ENCODE peak calls at places on chromosomes 3 and 15, in ten cellular contexts. One of them, this sample, is unnamed.

GRCh38 chr3:55896155-55896554 is 409.0 kb upstream of the WNT5A start:
- DNase-seq in H1: no peak
- DNase-seq in body of pancreas: no peak
- DNase-seq in A549: no peak
- DNase-seq in esophagus squamous epithelium: no peak
- DNase-seq in testis: no peak
- DNase-seq in IMR-90: no peak
- DNase-seq in endothelial cell of umbilical vein: no peak
- DNase-seq in tibial nerve: no peak
- DNase-seq in thyroid gland: no peak
- DNase-seq in this sample: no peak

GRCh38 chr3:183809209-183809608 is 16.2 kb downstream of the MAP6D1 start:
- DNase-seq in H1: no peak
- DNase-seq in body of pancreas: peak; percentile 35
- DNase-seq in A549: no peak
- DNase-seq in esophagus squamous epithelium: no peak
- DNase-seq in testis: no peak
- DNase-seq in IMR-90: no peak
- DNase-seq in endothelial cell of umbilical vein: no peak
- DNase-seq in tibial nerve: no peak
- DNase-seq in thyroid gland: no peak
- DNase-seq in this sample: no peak

GRCh38 chr3:134650431-134651346 is at the start of gene KY:
- DNase-seq in H1: peak; percentile 80
- DNase-seq in body of pancreas: peak; percentile 50
- DNase-seq in A549: peak; percentile 9
- DNase-seq in esophagus squamous epithelium: no peak
- DNase-seq in testis: peak; percentile 67
- DNase-seq in IMR-90: peak; percentile 26
- DNase-seq in endothelial cell of umbilical vein: no peak
- DNase-seq in tibial nerve: no peak
- DNase-seq in thyroid gland: peak; percentile 80
- DNase-seq in this sample: peak; percentile 15

GRCh38 chr3:109803274-109803673 is 465.9 kb upstream of the DPPA4 start:
- DNase-seq in H1: no peak
- DNase-seq in body of pancreas: no peak
- DNase-seq in A549: no peak
- DNase-seq in esophagus squamous epithelium: no peak
- DNase-seq in testis: peak; percentile 19
- DNase-seq in IMR-90: no peak
- DNase-seq in endothelial cell of umbilical vein: no peak
- DNase-seq in tibial nerve: no peak
- DNase-seq in thyroid gland: no peak
- DNase-seq in this sample: no peak

GRCh38 chr15:52709172-52709979 is 30.2 kb upstream of the ATOSA start:
- DNase-seq in H1: peak; percentile 84
- DNase-seq in body of pancreas: peak; percentile 84
- DNase-seq in A549: no peak
- DNase-seq in esophagus squamous epithelium: no peak
- DNase-seq in testis: no peak
- DNase-seq in IMR-90: no peak
- DNase-seq in endothelial cell of umbilical vein: no peak
- DNase-seq in tibial nerve: no peak
- DNase-seq in thyroid gland: no peak
- DNase-seq in this sample: peak; percentile 85

GRCh38 chr3:158106773-158107461 is 697 bp upstream of the SHOX2 start:
- DNase-seq in H1: peak; percentile 75
- DNase-seq in body of pancreas: no peak
- DNase-seq in A549: peak; percentile 31
- DNase-seq in esophagus squamous epithelium: no peak
- DNase-seq in testis: peak; percentile 45
- DNase-seq in IMR-90: no peak
- DNase-seq in endothelial cell of umbilical vein: peak; percentile 35
- DNase-seq in tibial nerve: peak; percentile 42
- DNase-seq in thyroid gland: no peak
- DNase-seq in this sample: no peak

GRCh38 chr15:78018968-78019644 is 58.4 kb downstream of the TBC1D2B start:
- DNase-seq in H1: no peak
- DNase-seq in body of pancreas: no peak
- DNase-seq in A549: no peak
- DNase-seq in esophagus squamous epithelium: no peak
- DNase-seq in testis: no peak
- DNase-seq in IMR-90: no peak
- DNase-seq in endothelial cell of umbilical vein: no peak
- DNase-seq in tibial nerve: no peak
- DNase-seq in thyroid gland: no peak
- DNase-seq in this sample: no peak

GRCh38 chr3:126659915-126660886 is 5.3 kb upstream of the TXNRD3 start:
- DNase-seq in H1: no peak
- DNase-seq in body of pancreas: no peak
- DNase-seq in A549: peak; percentile 23
- DNase-seq in esophagus squamous epithelium: no peak
- DNase-seq in testis: no peak
- DNase-seq in IMR-90: no peak
- DNase-seq in endothelial cell of umbilical vein: no peak
- DNase-seq in tibial nerve: no peak
- DNase-seq in thyroid gland: no peak
- DNase-seq in this sample: no peak

DNA sequence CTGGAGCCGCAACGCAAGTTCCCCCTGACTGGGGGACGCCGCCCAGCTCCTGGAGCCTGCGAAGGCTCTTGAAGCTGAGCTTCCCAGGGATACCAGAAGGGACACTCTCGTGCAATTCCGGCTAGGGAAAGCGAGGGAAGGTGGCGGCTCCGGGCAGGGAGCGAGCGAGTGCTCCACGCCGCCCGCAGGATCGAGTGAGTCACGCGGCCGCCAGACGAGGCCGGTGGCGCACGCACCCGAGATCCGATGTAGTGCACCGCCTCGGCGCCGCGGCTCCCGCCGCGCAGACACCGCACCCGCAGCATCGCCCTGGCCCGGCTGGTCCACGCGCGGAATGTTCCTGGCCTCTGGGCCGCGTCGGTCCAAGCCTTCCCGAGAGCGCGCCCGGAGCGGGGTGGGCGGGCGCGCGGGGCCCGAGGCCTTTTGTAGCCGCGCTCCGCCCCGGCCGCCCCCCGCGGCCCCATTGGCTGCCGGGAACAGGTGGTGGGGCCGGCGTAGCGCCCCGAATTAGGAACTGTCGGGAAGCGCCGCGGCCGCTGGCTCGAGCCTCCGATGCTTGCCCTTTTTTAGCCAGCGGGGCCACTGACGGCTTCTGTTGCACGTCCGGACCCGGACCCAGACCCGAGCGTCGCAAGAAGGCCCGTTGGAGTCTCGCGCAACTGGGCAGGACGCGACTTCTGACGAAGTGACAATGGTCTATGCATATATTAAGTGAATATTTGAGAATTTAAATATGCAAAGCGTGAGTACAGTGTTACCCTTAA is at the start of gene GATM:
- DNase-seq in H1: peak; percentile 77
- DNase-seq in body of pancreas: peak; percentile 86
- DNase-seq in A549: peak; percentile 72
- DNase-seq in esophagus squamous epithelium: no peak
- DNase-seq in testis: peak; percentile 87
- DNase-seq in IMR-90: peak; percentile 83
- DNase-seq in endothelial cell of umbilical vein: peak; percentile 82
- DNase-seq in tibial nerve: peak; percentile 37
- DNase-seq in thyroid gland: peak; percentile 78
- DNase-seq in this sample: peak; percentile 79
- TF ChIP-seq CTCF in H1: peak; percentile 56
- TF ChIP-seq CTCF in body of pancreas: peak; percentile 28
- TF ChIP-seq CTCF in A549: no peak
- TF ChIP-seq CTCF in esophagus squamous epithelium: peak; percentile 37
- TF ChIP-seq CTCF in testis: no peak
- TF ChIP-seq CTCF in IMR-90: peak; percentile 55
- TF ChIP-seq CTCF in endothelial cell of umbilical vein: peak; percentile 64
- TF ChIP-seq CTCF in tibial nerve: no peak
- TF ChIP-seq CTCF in thyroid gland: no peak
- TF ChIP-seq CTCF in this sample: peak; percentile 66

GRCh38 chr3:52315977-52316764 is at the start of gene DNAH1:
- DNase-seq in H1: no peak
- DNase-seq in body of pancreas: no peak
- DNase-seq in A549: no peak
- DNase-seq in esophagus squamous epithelium: no peak
- DNase-seq in testis: no peak
- DNase-seq in IMR-90: no peak
- DNase-seq in endothelial cell of umbilical vein: no peak
- DNase-seq in tibial nerve: no peak
- DNase-seq in thyroid gland: no peak
- DNase-seq in this sample: no peak

GRCh38 chr3:52314495-52314894 is 1.6 kb upstream of the DNAH1 start:
- DNase-seq in H1: no peak
- DNase-seq in body of pancreas: no peak
- DNase-seq in A549: no peak
- DNase-seq in esophagus squamous epithelium: no peak
- DNase-seq in testis: no peak
- DNase-seq in IMR-90: no peak
- DNase-seq in endothelial cell of umbilical vein: no peak
- DNase-seq in tibial nerve: no peak
- DNase-seq in thyroid gland: no peak
- DNase-seq in this sample: no peak

GRCh38 chr3:52313774-52314188 is 2.3 kb upstream of the DNAH1 start:
- DNase-seq in H1: no peak
- DNase-seq in body of pancreas: no peak
- DNase-seq in A549: no peak
- DNase-seq in esophagus squamous epithelium: no peak
- DNase-seq in testis: no peak
- DNase-seq in IMR-90: peak; percentile 47
- DNase-seq in endothelial cell of umbilical vein: peak; percentile 78
- DNase-seq in tibial nerve: no peak
- DNase-seq in thyroid gland: no peak
- DNase-seq in this sample: peak; percentile 53

GRCh38 chr3:52313188-52313773 is 2.8 kb upstream of the DNAH1 start:
- DNase-seq in H1: no peak
- DNase-seq in body of pancreas: no peak
- DNase-seq in A549: no peak
- DNase-seq in esophagus squamous epithelium: no peak
- DNase-seq in testis: no peak
- DNase-seq in IMR-90: no peak
- DNase-seq in endothelial cell of umbilical vein: no peak
- DNase-seq in tibial nerve: no peak
- DNase-seq in thyroid gland: no peak
- DNase-seq in this sample: no peak

DNA sequence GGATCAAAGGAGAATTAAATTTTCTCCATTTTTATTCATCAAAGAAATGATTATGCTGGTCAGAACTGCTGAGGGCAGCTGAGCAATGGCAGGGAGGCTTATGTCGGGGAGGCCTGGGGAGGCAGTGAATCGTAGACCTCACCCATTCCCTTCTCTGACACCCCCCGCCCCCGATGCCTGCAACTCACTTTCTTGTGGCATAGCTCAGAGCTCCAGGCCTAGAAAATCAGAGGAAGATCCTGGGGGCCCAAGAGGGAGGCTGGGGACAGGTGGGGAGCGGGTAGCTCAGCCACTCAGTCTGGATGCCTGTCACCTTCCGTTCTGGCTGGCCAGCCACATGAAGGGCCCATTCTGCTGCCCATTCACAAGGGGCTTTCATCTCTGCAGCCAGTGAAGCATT is 1.1 kb upstream of the DNAH1 start:
- DNase-seq in H1: no peak
- DNase-seq in body of pancreas: no peak
- DNase-seq in A549: no peak
- DNase-seq in esophagus squamous epithelium: no peak
- DNase-seq in testis: no peak
- DNase-seq in IMR-90: no peak
- DNase-seq in endothelial cell of umbilical vein: no peak
- DNase-seq in tibial nerve: no peak
- DNase-seq in thyroid gland: no peak
- DNase-seq in this sample: no peak
- H3K4me1 ChIP-seq in H1: peaks cover 2% of the 10 kb centered on the region
- H3K4me1 ChIP-seq in body of pancreas: peaks cover 5% of the 10 kb centered on the region
- H3K4me1 ChIP-seq in A549: peaks cover 16% of the 10 kb centered on the region
- H3K4me1 ChIP-seq in esophagus squamous epithelium: peaks cover 24% of the 10 kb centered on the region
- H3K4me1 ChIP-seq in testis: peaks cover 5% of the 10 kb centered on the region
- H3K4me1 ChIP-seq in IMR-90: peaks cover 12% of the 10 kb centered on the region
- H3K4me1 ChIP-seq in endothelial cell of umbilical vein: peaks cover 19% of the 10 kb centered on the region
- H3K4me1 ChIP-seq in tibial nerve: no peaks in the 10 kb centered on the region
- H3K4me1 ChIP-seq in thyroid gland: peaks cover 20% of the 10 kb centered on the region
- H3K4me1 ChIP-seq in this sample: peaks cover 4% of the 10 kb centered on the region

GRCh38 chr15:34365836-34366235 is 1.2 kb downstream of the LPCAT4 start:
- DNase-seq in H1: no peak
- DNase-seq in body of pancreas: no peak
- DNase-seq in A549: no peak
- DNase-seq in esophagus squamous epithelium: no peak
- DNase-seq in testis: no peak
- DNase-seq in IMR-90: no peak
- DNase-seq in endothelial cell of umbilical vein: no peak
- DNase-seq in tibial nerve: no peak
- DNase-seq in thyroid gland: no peak
- DNase-seq in this sample: no peak

GRCh38 chr15:34366271-34367043 is 539 bp downstream of the LPCAT4 start:
- DNase-seq in H1: peak; percentile 82
- DNase-seq in body of pancreas: peak; percentile 75
- DNase-seq in A549: peak; percentile 85
- DNase-seq in esophagus squamous epithelium: no peak
- DNase-seq in testis: peak; percentile 54
- DNase-seq in IMR-90: peak; percentile 36
- DNase-seq in endothelial cell of umbilical vein: peak; percentile 34
- DNase-seq in tibial nerve: peak; percentile 39
- DNase-seq in thyroid gland: peak; percentile 67
- DNase-seq in this sample: peak; percentile 88

GRCh38 chr15:34370129-34370528 is 3.1 kb upstream of the LPCAT4 start:
- DNase-seq in H1: no peak
- DNase-seq in body of pancreas: no peak
- DNase-seq in A549: no peak
- DNase-seq in esophagus squamous epithelium: no peak
- DNase-seq in testis: no peak
- DNase-seq in IMR-90: no peak
- DNase-seq in endothelial cell of umbilical vein: no peak
- DNase-seq in tibial nerve: no peak
- DNase-seq in thyroid gland: no peak
- DNase-seq in this sample: no peak

GRCh38 chr15:34365073-34365825 is 1.7 kb downstream of the LPCAT4 start:
- DNase-seq in H1: no peak
- DNase-seq in body of pancreas: no peak
- DNase-seq in A549: no peak
- DNase-seq in esophagus squamous epithelium: no peak
- DNase-seq in testis: no peak
- DNase-seq in IMR-90: no peak
- DNase-seq in endothelial cell of umbilical vein: no peak
- DNase-seq in tibial nerve: no peak
- DNase-seq in thyroid gland: no peak
- DNase-seq in this sample: no peak

DNA sequence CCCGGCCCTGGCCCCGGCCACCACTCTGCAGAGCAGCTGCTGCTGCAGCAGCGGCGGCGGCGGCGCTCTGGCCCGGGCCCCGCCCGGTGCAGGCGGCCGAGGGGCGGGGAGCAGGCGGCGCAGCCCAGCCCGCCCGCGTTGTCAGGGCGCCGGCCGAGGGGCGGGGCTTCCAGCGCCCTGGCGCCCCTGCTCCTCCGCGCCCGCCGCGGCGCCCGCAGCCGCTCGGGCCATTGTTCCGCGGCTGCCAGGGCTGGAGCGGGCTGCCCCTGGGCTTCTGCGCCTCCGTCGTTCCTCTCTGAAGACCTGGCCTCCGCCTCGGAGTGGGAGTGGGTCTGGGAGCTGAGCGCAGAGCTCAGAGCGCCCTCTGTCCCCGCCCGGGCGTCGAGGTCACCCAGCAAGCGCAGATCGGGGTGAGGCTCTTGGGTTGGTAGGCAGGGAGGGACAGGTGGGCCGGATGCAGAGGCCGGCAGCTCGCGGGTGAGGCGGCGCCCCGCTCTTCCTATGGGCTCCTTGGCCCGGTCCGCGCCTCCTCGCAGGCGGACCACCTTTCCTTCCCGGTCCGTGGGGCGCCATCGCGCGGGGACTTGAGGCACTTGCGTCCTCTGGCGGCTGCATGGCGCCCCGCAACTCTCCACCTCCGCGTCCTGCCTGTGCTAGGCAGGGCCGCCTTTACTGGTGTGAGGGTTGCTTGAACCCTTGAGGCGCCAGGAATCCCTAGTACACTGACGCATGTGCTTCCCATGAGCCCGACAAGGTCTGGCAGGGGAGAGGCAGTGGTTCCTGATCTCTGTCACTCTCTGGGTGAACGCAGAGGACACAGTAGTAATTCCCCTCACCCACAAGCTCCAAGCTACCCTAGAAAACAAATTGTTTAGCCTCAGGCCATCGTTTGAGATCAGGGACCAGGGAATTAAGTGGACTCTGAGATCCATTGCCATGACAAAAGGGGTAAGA is at the start of gene LPCAT4:
- DNase-seq in H1: peak; percentile 87
- DNase-seq in body of pancreas: peak; percentile 89
- DNase-seq in A549: peak; percentile 87
- DNase-seq in esophagus squamous epithelium: peak; percentile 65
- DNase-seq in testis: peak; percentile 91
- DNase-seq in IMR-90: peak; percentile 80
- DNase-seq in endothelial cell of umbilical vein: peak; percentile 88
- DNase-seq in tibial nerve: peak; percentile 82
- DNase-seq in thyroid gland: peak; percentile 92
- DNase-seq in this sample: peak; percentile 94
- TF ChIP-seq POLR2A in H1: peak; percentile 93
- TF ChIP-seq POLR2A in body of pancreas: peak; percentile 80
- TF ChIP-seq POLR2A in A549: peak; percentile 90
- TF ChIP-seq POLR2A in esophagus squamous epithelium: no peak
- TF ChIP-seq POLR2A in testis: no peak
- TF ChIP-seq POLR2A in IMR-90: no peak
- TF ChIP-seq POLR2A in endothelial cell of umbilical vein: peak; percentile 93
- TF ChIP-seq POLR2A in tibial nerve: peak; percentile 71
- TF ChIP-seq POLR2A in thyroid gland: no peak
- TF ChIP-seq POLR2A in this sample: peak; percentile 91

DNA sequence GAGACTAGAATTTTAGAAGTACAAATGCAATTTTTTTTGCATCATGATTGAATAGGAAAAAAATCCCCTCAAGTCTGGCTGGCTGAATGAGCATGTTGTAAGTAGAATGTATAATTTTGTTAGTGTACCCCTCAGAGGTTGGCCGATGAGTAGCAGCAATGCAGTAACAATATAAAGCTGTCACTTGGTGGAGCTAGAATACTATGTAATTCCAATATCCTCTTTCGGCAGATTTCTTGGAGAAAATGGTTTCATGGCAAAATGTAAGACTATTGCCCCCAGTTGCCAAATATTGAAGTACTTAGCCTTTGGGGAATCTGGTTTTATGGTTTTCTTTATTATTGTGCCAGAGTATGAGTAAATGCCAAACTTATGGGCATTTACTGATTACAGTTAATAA is 39.8 kb upstream of the SGO1 start:
- DNase-seq in H1: no peak
- DNase-seq in body of pancreas: no peak
- DNase-seq in A549: peak; percentile 12
- DNase-seq in esophagus squamous epithelium: no peak
- DNase-seq in testis: no peak
- DNase-seq in IMR-90: peak; percentile 3
- DNase-seq in endothelial cell of umbilical vein: peak; percentile 81
- DNase-seq in tibial nerve: no peak
- DNase-seq in thyroid gland: no peak
- DNase-seq in this sample: no peak
- TF ChIP-seq CTCF in H1: peak; percentile 53
- TF ChIP-seq CTCF in body of pancreas: peak; percentile 77
- TF ChIP-seq CTCF in A549: peak; percentile 63
- TF ChIP-seq CTCF in esophagus squamous epithelium: no peak
- TF ChIP-seq CTCF in testis: no peak
- TF ChIP-seq CTCF in IMR-90: peak; percentile 27
- TF ChIP-seq CTCF in endothelial cell of umbilical vein: peak; percentile 48
- TF ChIP-seq CTCF in tibial nerve: no peak
- TF ChIP-seq CTCF in thyroid gland: no peak
- TF ChIP-seq CTCF in this sample: no peak

This sample was measured in transverse colon.